ENCODE peak calls at places on chromosomes 4 and X, in nine cellular contexts. P, K, Y, M, X, F, O, S and W are unnamed samples.

GRCh38 chr4:152374606-152375285 is 161.1 kb downstream of the FBXW7 start:
- DNase-seq in X (no peak), M (no peak), K (peak), P (no peak), Y (no peak), S (no peak), F (peak), O (no peak), W (no peak)

GRCh38 chr4:825969-826330 is at the start of gene CPLX1:
- DNase-seq in X (peak), S (no peak), F (peak), O (no peak), P (peak), K (no peak), Y (no peak), M (no peak), W (no peak)

GRCh38 chr4:5399790-5400421 is 308.5 kb downstream of the EVC2 start:
- DNase-seq in K (peak), Y (peak), S (peak), P (no peak), X (peak), F (peak), M (no peak), O (peak), W (peak)

GRCh38 chrX:41085883-41086626 is 810 bp downstream of the USP9X start:
- DNase-seq in K (peak), S (no peak), X (peak), F (peak), Y (peak), P (peak), O (peak), M (no peak), W (peak)

GRCh38 chr4:165343353-165344191 is 16.1 kb downstream of the MSMO1 start:
- DNase-seq in F (no peak), O (peak), K (no peak), Y (no peak), X (no peak), M (peak), P (no peak), S (no peak), W (peak)

GRCh38 chr4:3765271-3766206 is 646 bp upstream of the ADRA2C start:
- DNase-seq in F (peak), P (no peak), X (peak), M (no peak), S (no peak), O (peak), K (peak), Y (peak), W (peak)

GRCh38 chr4:2925496-2925895 is 37.7 kb downstream of the NOP14 start:
- DNase-seq in O (no peak), K (no peak), M (no peak), P (peak), F (no peak), X (peak), Y (no peak), S (no peak), W (no peak)

GRCh38 chr4:35754047-35754446 is 490.3 kb downstream of the ARAP2 start:
- DNase-seq in P (no peak), K (no peak), M (no peak), S (no peak), F (no peak), X (no peak), Y (no peak), O (no peak), W (no peak)

GRCh38 chrX:12480956-12481355 is 310.3 kb upstream of the PRPS2 start:
- DNase-seq in F (no peak), Y (no peak), S (no peak), O (no peak), K (peak), M (no peak), X (no peak), P (no peak), W (peak)